ENCODE peak calls at places on chromosomes 4 and X, in five cellular contexts. U is heart left ventricle, F is stomach, N is WERI-Rb-1, X is astrocyte of the spinal cord. K is an unnamed sample.

GRCh38 chr4:97038146-97038516 is 1105.1 kb downstream of the STPG2 start:
- DNase-seq in U (no peak), F (no peak), N (no peak), X (no peak), K (no peak)

GRCh38 chr4:133694416-133694815 is 507.2 kb downstream of the PABPC4L start:
- DNase-seq in U (no peak), F (no peak), N (no peak), X (peak), K (no peak)

GRCh38 chr4:163161536-163162205 is 5.0 kb downstream of the NAF1 start:
- DNase-seq in U (no peak), F (no peak), N (no peak), X (peak), K (no peak)

GRCh38 chr4:188262464-188262863 is 123.2 kb downstream of the TRIML1 start:
- DNase-seq in U (no peak), F (no peak), N (no peak), X (peak), K (no peak)

GRCh38 chr4:47031713-47032404 is 492 bp downstream of the GABRB1 start:
- DNase-seq in U (peak), F (no peak), N (peak), X (no peak), K (no peak)

GRCh38 chr4:64402684-64403083 is 6.6 kb downstream of the TECRL start:
- DNase-seq in U (no peak), F (no peak), N (no peak), X (no peak), K (no peak)

GRCh38 chr4:176156656-176157055 is 38.7 kb downstream of the SPATA4 start:
- DNase-seq in U (no peak), F (no peak), N (no peak), X (peak), K (peak)

GRCh38 chrX:45172890-45173289 is 27.8 kb downstream of the DIPK2B start:
- DNase-seq in U (no peak), F (no peak), N (no peak), X (peak), K (peak)

GRCh38 chr4:6771229-6771671 is 11.3 kb upstream of the KIAA0232 start:
- DNase-seq in U (peak), F (no peak), N (no peak), X (no peak), K (no peak)

GRCh38 chr4:103938488-103938887 is 218.7 kb upstream of the TACR3 start:
- DNase-seq in U (no peak), F (no peak), N (no peak), X (no peak), K (no peak)

GRCh38 chr4:118760493-118760892 is 75.3 kb downstream of the METTL14 start:
- DNase-seq in U (no peak), F (no peak), N (no peak), X (no peak), K (no peak)

GRCh38 chrX:133544105-133544504 is 128.8 kb upstream of the GPC4 start:
- DNase-seq in U (no peak), F (no peak), N (no peak), X (peak), K (peak)

GRCh38 chrX:71992711-71993110 is 82.1 kb downstream of the NHSL2 start:
- DNase-seq in U (no peak), F (no peak), N (no peak), X (no peak), K (no peak)

GRCh38 chrX:13026877-13027652 is 17.4 kb downstream of the FAM9C start:
- DNase-seq in U (no peak), F (no peak), N (no peak), X (no peak), K (no peak)

GRCh38 chr4:72817012-72817411 is 248.0 kb upstream of the ADAMTS3 start:
- DNase-seq in U (no peak), F (no peak), N (no peak), X (peak), K (peak)

GRCh38 chr4:38003102-38003501 is 42.9 kb downstream of the PTTG2 start:
- DNase-seq in U (no peak), F (no peak), N (no peak), X (no peak), K (no peak)

GRCh38 chr4:35175487-35175886 is 1068.8 kb downstream of the ARAP2 start:
- DNase-seq in U (no peak), F (no peak), N (no peak), X (no peak), K (no peak)

GRCh38 chrX:150688911-150689451 is 4.2 kb upstream of the MTMR1 start:
- DNase-seq in U (no peak), F (no peak), N (no peak), X (peak), K (peak)

GRCh38 chr4:95833652-95834276 is 6.1 kb upstream of the PDHA2 start:
- DNase-seq in U (no peak), F (no peak), N (no peak), X (no peak), K (no peak)

GRCh38 chrX:104112326-104112951 is at the start of gene ZCCHC18:
- DNase-seq in U (peak), F (peak), N (peak), X (peak), K (no peak)
- H3K4me3 ChIP-seq in U (peak), F (peak), N (peak), X (peak), K (peak)

GRCh38 chr4:77084019-77084604 is 8.3 kb upstream of the CCNI start:
- DNase-seq in U (no peak), F (no peak), N (no peak), X (no peak), K (no peak)

GRCh38 chr4:77079281-77079680 is 3.5 kb upstream of the CCNI start:
- DNase-seq in U (no peak), F (no peak), N (no peak), X (no peak), K (no peak)

GRCh38 chr4:77078401-77078800 is 2.6 kb upstream of the CCNI start:
- DNase-seq in U (no peak), F (no peak), N (no peak), X (no peak), K (no peak)

GRCh38 chr4:77076889-77077635 is 1.3 kb upstream of the CCNI start:
- DNase-seq in U (no peak), F (no peak), N (no peak), X (no peak), K (no peak)

GRCh38 chr4:77082886-77083608 is 7.3 kb upstream of the CCNI start:
- DNase-seq in U (no peak), F (no peak), N (no peak), X (no peak), K (no peak)
- TF ChIP-seq CTCF in U (no peak), F (no peak), N (no peak), X (no peak), K (no peak)

DNA sequence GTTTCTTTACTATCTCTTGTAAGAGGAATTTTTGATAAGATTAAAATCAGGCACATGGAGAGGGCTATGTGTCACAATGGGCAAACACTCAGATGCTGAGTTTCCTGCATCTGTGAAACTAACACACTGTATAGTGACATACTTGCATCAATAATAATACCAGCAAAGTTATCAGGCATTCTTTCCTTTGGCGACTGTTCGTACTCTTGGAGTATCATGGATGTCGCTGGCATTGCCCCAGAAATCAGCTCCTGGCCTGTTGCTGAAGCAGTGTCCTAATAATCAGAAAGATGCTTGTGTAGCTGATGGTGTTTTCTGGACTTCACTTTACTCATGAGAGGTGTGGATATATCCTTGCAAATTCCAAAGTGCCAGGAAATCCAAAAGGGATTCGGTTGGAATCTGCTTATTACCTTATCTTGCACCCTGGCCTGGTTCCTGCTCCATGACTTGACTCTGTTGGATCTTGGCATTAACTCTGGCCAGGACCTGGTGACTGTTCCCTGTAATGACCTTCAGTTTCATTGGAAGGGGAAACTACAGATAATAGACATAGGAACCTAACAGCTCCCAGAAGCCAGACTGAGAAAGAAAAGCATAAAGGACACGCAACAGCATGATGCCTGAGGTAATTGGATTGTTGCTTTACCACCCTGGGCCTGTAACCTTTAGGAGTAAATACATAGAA is 762.5 kb upstream of the GRIA3 start:
- DNase-seq in U (peak), F (no peak), N (no peak), X (no peak), K (no peak)
- H3K4me3 ChIP-seq in U (no peak), F (no peak), N (no peak), X (no peak), K (no peak)

GRCh38 chr4:55838952-55839351 is 14.5 kb upstream of the EXOC1 start:
- DNase-seq in U (no peak), F (no peak), N (no peak), X (no peak), K (no peak)
- TF ChIP-seq CTCF in U (no peak), F (no peak), N (no peak), X (no peak), K (no peak)

GRCh38 chrX:56853436-56853835 is 124.4 kb downstream of the NBDY start:
- DNase-seq in U (no peak), F (no peak), N (no peak), X (no peak), K (no peak)

DNA sequence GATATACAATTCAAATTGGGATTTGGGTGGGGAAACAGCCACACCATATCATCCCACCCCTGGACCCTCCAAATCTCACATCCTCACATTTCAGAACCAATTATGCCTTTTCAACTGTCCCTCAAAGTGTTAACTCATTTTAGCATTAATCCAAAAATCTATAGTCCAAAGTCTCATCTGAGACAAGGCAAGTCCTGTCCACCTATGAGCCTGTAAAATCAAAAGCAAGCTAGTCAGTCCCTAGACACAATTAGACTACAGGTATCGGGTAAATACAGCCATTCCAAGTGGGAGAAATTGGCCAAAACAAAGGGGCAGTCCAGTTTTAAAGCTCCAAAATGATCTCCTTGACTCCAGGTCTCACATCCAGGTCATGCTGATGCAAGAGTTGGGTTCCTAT is 128.0 kb downstream of the NBDY start:
- DNase-seq in U (no peak), F (no peak), N (no peak), X (no peak), K (no peak)
- H3K4me3 ChIP-seq in U (no peak), F (no peak), N (no peak), X (no peak), K (no peak)

DNA sequence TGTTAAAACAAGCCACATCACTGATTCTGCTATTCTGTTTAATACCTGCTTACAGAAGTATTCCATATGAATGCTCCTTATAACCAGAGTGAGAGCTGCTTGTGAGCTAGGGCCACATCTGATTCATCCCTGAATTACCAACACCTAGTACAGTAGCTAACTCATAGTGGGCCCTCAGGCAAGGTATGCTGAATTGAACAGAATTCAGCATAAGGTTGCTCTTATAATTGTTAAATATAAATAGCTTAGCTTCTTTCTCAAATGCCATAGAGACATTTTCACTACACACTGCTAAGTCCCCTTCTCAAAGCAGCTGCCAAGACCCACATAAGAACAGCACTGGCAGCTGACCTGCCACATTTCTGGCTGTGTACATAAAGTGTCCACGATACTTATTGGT is 27.0 kb upstream of the MCF2 start:
- DNase-seq in U (no peak), F (no peak), N (no peak), X (no peak), K (no peak)
- TF ChIP-seq CTCF in U (no peak), F (no peak), N (no peak), X (no peak), K (no peak)

GRCh38 chrX:140766024-140766611 is 56.6 kb downstream of the LINC00632 start:
- DNase-seq in U (peak), F (peak), N (peak), X (peak), K (no peak)

GRCh38 chrX:140762061-140762460 is 52.5 kb downstream of the LINC00632 start:
- DNase-seq in U (peak), F (peak), N (peak), X (peak), K (no peak)

GRCh38 chrX:140767646-140768045 is 58.1 kb downstream of the LINC00632 start:
- DNase-seq in U (no peak), F (no peak), N (no peak), X (no peak), K (no peak)

GRCh38 chrX:140764401-140764919 is 54.9 kb downstream of the LINC00632 start:
- DNase-seq in U (peak), F (no peak), N (no peak), X (peak), K (no peak)

DNA sequence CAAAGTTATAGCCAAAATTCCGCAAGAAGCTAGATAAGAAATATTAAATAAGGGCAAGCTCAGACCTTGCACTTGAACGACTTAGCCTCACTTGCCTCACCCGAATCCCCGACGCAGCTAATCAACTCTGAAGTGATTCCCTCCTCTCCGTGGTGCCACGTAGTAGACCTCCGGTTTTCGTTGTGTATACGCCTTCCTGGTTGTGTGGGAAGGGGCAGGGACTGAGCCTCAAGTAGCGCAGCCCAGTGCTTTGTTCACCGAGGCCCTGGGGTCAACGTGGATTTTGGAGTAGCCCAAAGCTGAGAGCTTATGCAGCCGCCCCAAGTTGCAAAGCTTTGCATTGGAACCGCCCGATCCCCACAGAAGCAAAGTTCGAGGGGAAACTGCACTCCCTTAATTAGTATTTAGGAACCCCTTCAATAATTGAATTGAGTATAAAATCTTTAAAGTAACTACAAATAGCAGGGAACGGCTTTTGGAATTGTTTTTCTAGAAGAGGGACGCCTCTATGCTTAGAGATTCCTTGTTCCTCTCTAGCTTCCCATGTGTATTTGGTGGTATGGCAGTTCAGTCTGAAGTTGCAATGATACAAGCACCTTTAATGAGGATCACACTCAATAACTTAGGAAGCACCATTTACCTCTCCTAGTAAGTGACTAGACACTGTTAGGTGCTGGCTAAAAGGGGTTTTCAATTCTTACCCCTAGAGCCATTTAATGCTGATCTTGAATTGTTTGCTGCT is 55.7 kb downstream of the LINC00632 start:
- DNase-seq in U (no peak), F (no peak), N (no peak), X (peak), K (no peak)
- H3K4me3 ChIP-seq in U (peak), F (peak), N (no peak), X (peak), K (peak)

DNA sequence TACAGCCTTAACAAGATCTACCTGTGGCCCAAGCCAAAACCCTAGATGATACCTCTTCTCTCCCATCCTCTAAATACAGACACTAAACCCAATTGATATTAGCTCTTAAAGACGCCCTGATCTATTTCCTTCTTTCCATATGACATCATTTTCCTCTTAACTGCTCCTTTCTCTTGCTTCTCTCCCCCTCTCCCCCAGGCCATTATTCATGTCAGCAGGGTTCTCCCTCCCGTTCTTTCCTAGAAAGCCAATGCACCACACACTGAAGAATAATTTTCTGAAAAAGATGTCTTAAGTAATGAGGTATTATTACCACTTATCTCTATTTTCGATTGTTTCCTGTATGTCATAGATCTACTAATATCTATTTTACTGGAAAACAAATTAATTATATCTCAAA is 9.7 kb upstream of the ING2 start:
- DNase-seq in U (no peak), F (no peak), N (no peak), X (no peak), K (no peak)
- TF ChIP-seq CTCF in U (no peak), F (no peak), N (no peak), X (no peak), K (no peak)

DNA sequence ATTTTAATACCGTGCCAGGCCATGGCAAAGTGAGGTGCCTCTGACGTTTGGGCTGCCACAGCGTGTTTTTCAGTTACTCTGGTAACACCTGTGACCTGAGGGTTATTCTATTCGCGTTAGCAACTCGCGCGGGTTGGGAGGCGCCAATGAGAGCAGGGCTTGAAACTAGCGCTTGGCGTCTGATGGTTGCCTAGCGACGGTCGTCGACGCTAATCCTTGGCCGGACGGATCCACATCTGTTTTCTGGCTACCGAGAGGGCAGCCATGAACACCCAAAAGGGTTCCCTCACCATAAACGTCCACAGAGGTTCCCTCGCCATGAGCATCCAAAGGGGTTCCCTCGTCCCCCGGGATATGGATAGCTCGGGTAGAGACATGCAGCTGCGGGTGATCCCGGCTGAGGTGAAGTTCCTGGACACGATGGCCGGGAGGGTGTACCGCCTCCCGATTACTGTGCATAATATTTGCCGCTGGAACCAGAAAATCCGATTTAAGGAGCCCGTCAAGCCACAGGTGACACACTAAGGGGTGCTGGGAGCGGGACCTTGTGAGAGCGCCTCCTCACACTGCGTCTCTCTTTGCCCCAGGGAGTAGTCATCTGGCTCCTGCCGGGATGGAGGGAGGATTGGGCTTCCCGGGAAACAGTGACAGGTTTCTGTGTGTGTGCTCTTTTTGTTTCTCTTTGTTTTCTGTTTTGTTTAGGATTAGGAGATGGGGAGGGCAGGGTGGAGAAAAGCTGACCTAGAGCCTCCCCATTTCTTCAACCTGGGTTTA is at the start of gene CFAP47:
- DNase-seq in U (no peak), F (peak), N (peak), X (peak), K (no peak)
- H3K4me3 ChIP-seq in U (no peak), F (peak), N (peak), X (peak), K (no peak)

GRCh38 chr4:62771656-62772557 is 1571.8 kb downstream of the ADGRL3 start:
- DNase-seq in U (no peak), F (no peak), N (peak), X (no peak), K (no peak)
- TF ChIP-seq CTCF in U (no peak), F (no peak), N (no peak), X (no peak), K (no peak)

K was measured in AG09309.